ENCODE peak calls at places on chromosomes 3 and 15, in five cellular contexts. P is stomach, O is prostate gland, F is mammary epithelial cell, X is lower lobe of right lung. Z is an unnamed sample. For H3K36me3, the result is how much of the 10 kb centered on the place peaks cover.

GRCh38 chr15:60003243-60004018 is 680 bp upstream of the FOXB1 start:
- DNase-seq in P (no peak), O (no peak), F (no peak), X (no peak), Z (no peak)

GRCh38 chr3:185253645-185254410 is at the start of gene EHHADH:
- DNase-seq in P (peak), O (peak), F (peak), X (peak), Z (peak)

GRCh38 chr15:77637851-77638402 is 5.2 kb upstream of the LINGO1 start:
- DNase-seq in P (no peak), O (no peak), F (no peak), X (no peak), Z (no peak)

GRCh38 chr3:13597661-13598060 is 48.7 kb downstream of the FBLN2 start:
- DNase-seq in P (no peak), O (no peak), F (no peak), X (no peak), Z (no peak)

GRCh38 chr3:13522236-13522635 is 26.7 kb upstream of the FBLN2 start:
- DNase-seq in P (no peak), O (no peak), F (no peak), X (no peak), Z (no peak)

GRCh38 chr3:186281172-186281571 is 80.9 kb downstream of the DGKG start:
- DNase-seq in P (no peak), O (no peak), F (peak), X (no peak), Z (peak)

GRCh38 chr3:155083313-155083905 is 3.3 kb downstream of the MME start:
- DNase-seq in P (no peak), O (no peak), F (no peak), X (no peak), Z (no peak)

GRCh38 chr15:66573719-66574641 is 8.2 kb upstream of the LCTL start:
- DNase-seq in P (no peak), O (no peak), F (no peak), X (no peak), Z (no peak)

GRCh38 chr15:81939604-81940440 is 106.0 kb downstream of the MEX3B start:
- DNase-seq in P (no peak), O (no peak), F (peak), X (no peak), Z (peak)

GRCh38 chr15:90379263-90379662 is 8.8 kb upstream of the IQGAP1 start:
- DNase-seq in P (no peak), O (no peak), F (no peak), X (no peak), Z (no peak)

GRCh38 chr15:62462721-62463120 is 297.6 kb upstream of the C2CD4B start:
- DNase-seq in P (no peak), O (no peak), F (no peak), X (no peak), Z (no peak)

GRCh38 chr3:4741404-4742307 is 237.6 kb upstream of the BHLHE40 start:
- DNase-seq in P (peak), O (peak), F (peak), X (no peak), Z (peak)

GRCh38 chr15:27764339-27764738 is 334.8 kb downstream of the OCA2 start:
- DNase-seq in P (no peak), O (no peak), F (no peak), X (no peak), Z (no peak)

GRCh38 chr3:192187485-192188051 is 539.8 kb downstream of the FGF12 start:
- DNase-seq in P (no peak), O (no peak), F (no peak), X (no peak), Z (no peak)

GRCh38 chr3:175273573-175273972 is 414.4 kb downstream of the NAALADL2 start:
- DNase-seq in P (no peak), O (no peak), F (no peak), X (no peak), Z (no peak)

GRCh38 chr3:159650751-159651150 is 337.9 kb upstream of the IL12A start:
- DNase-seq in P (no peak), O (no peak), F (no peak), X (no peak), Z (peak)

GRCh38 chr3:179015551-179016020 is 56.0 kb downstream of the ZMAT3 start:
- DNase-seq in P (peak), O (peak), F (peak), X (no peak), Z (peak)

GRCh38 chr3:18344306-18345014 is 80.7 kb downstream of the SATB1 start:
- DNase-seq in P (no peak), O (no peak), F (no peak), X (no peak), Z (no peak)

GRCh38 chr3:43869491-43869890 is 178.8 kb downstream of the ABHD5 start:
- DNase-seq in P (no peak), O (no peak), F (no peak), X (no peak), Z (no peak)

GRCh38 chr3:171351676-171352075 is 108.5 kb downstream of the TNIK start:
- DNase-seq in P (no peak), O (no peak), F (peak), X (no peak), Z (peak)

DNA sequence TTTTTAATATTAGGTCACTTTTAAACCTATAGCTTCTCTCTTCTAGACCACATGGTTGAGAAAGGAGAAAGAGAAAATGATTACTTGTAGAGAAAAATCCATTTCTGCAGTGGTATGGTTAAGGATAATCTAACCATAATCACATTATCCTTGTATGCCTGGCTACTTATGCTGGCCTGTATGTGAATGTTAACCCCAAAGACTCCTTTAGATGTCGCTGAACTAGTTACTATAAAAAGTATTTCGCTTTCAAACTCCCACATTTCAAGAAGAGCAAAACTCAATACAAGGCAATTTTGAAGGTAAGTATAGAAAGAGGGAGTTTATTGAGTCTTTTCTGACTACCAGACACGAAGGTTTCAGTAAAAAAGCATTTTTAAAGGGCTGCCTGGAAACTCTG is 2.2 kb downstream of the KCTD6 start:
- DNase-seq in P (no peak), O (no peak), F (no peak), X (no peak), Z (no peak)
- TF ChIP-seq CTCF in P (no peak), O (no peak), F (no peak), X (no peak), Z (no peak)

GRCh38 chr3:25635038-25635437 is 29.7 kb downstream of the TOP2B start:
- DNase-seq in P (no peak), O (no peak), F (no peak), X (no peak), Z (no peak)
- H3K36me3 ChIP-seq in P (half or more), O (under half), F (under half), X (half or more), Z (under half)

GRCh38 chr15:80323285-80323684 is 71.3 kb upstream of the CTXND1 start:
- DNase-seq in P (no peak), O (no peak), F (no peak), X (no peak), Z (no peak)
- TF ChIP-seq CTCF in P (no peak), O (no peak), F (no peak), X (no peak), Z (no peak)

GRCh38 chr3:107344722-107345121 is 32.5 kb upstream of the CCDC54 start:
- DNase-seq in P (no peak), O (no peak), F (no peak), X (no peak), Z (peak)
- H3K36me3 ChIP-seq in P (under half), O (under half), F (under half), X (under half), Z (under half)

DNA sequence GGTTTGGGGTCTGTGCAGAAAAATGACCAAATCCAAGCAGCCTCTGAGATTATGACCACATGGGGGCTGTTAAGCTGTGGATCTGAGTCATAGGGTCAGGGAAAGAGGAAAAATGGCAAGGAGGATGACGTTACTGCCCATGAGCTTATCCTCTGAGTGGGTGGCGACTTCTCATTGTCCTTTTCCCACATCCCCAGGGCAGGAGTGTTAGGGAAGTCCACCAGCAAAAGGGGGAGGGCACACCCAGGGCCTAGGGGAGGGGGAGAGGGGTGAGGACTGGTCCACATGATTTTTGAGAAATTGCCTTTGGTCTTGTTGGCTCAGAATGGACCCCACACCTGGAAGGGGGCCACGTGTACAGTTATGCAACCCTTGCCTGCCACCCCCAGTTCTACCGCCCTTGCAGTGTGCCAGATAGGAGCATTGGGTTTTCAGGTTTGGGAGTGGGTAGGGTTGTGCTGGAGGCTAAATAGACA is 2.6 kb downstream of the CD276 start:
- DNase-seq in P (no peak), O (no peak), F (peak), X (no peak), Z (peak)
- TF ChIP-seq CTCF in P (no peak), O (no peak), F (no peak), X (no peak), Z (no peak)

DNA sequence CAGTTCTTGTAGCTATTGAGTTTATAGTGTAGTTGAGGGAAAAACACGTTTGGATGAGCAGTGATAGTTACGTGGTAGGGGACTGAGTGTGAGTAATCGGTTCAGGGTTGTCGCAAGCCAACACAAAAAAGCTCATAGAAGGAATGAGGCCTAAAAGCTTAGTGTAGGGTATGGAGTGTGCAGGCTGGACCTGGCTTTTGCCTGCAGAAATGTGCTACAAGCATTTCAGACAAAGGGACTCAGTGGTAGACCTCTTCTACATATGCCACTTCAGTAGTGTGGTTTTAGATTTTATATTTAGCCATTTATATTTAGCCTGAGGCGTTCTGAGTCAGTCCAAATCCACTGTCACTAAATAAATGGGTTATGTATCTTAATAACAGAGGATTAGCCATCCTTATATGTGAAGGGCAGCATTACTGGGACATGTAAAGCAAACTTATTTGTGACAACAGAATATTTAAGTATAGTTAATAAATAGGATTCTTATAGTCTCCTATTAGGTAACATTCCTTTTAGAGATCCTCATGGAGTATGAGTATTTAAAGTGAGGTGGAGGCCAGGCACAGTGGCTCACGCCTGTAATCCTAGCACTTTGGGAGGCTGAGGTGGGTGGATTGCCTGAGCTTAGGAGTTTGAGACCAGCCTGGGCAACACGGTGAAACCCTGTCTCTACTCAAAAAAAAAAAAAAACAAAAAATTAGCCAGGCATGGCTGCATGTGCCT is 21.8 kb downstream of the ATP2C1 start:
- DNase-seq in P (no peak), O (no peak), F (peak), X (no peak), Z (peak)
- H3K36me3 ChIP-seq in P (under half), O (under half), F (under half), X (under half), Z (under half)

GRCh38 chr3:73863546-73864079 is 238.9 kb upstream of the PDZRN3 start:
- DNase-seq in P (no peak), O (no peak), F (no peak), X (no peak), Z (no peak)

GRCh38 chr3:73867524-73867923 is 242.8 kb upstream of the PDZRN3 start:
- DNase-seq in P (no peak), O (no peak), F (no peak), X (no peak), Z (no peak)

GRCh38 chr3:73874596-73874995 is 249.9 kb upstream of the PDZRN3 start:
- DNase-seq in P (no peak), O (no peak), F (no peak), X (no peak), Z (no peak)

GRCh38 chr3:73868688-73869315 is 244.1 kb upstream of the PDZRN3 start:
- DNase-seq in P (peak), O (peak), F (peak), X (no peak), Z (peak)
- TF ChIP-seq CTCF in P (no peak), O (peak), F (peak), X (peak), Z (peak)

Z was measured in bronchial epithelial cell.